ENCODE peak calls at places on chromosomes 2 and 18, in seven cellular contexts. L is T-helper 2 cell treated with Interferon-gamma antibody and Interleukin-4, amounts not matched to agents 5 μg/mL and 100 μg/mL, for 36 hours; Z is GM12864; Y is AG08396; J is activated T-cell treated with anti-CD3 and anti-CD28 coated beads, Interleukin-2, amount 50 U/mL, for 72 hours; B is effector CD4-positive, alpha-beta T cell; V is T-helper 1 cell. M is an unnamed sample.

GRCh38 chr2:118726821-118727220 is 120.6 kb downstream of the EN1 start:
- DNase-seq in L (no peak), Z (no peak), Y (no peak), J (no peak), B (no peak), V (no peak), M (no peak)

GRCh38 chr2:231199219-231199618 is 788 bp downstream of the ARMC9 start:
- DNase-seq in L (no peak), Z (no peak), Y (no peak), J (no peak), B (no peak), V (no peak), M (no peak)

GRCh38 chr18:24868760-24869237 is 408.4 kb downstream of the HRH4 start:
- DNase-seq in L (no peak), Z (no peak), Y (peak; percentile 51), J (no peak), B (no peak), V (no peak), M (no peak)

GRCh38 chr2:16626497-16626896 is 39.1 kb downstream of the CYRIA start:
- DNase-seq in L (no peak), Z (no peak), Y (peak; percentile 38), J (no peak), B (no peak), V (no peak), M (no peak)

GRCh38 chr2:149329470-149330126 is 789 bp upstream of the LYPD6 start:
- DNase-seq in L (no peak), Z (no peak), Y (peak; percentile 64), J (no peak), B (no peak), V (no peak), M (no peak)

GRCh38 chr2:149005471-149006077 is 32.9 kb upstream of the LYPD6B start:
- DNase-seq in L (no peak), Z (no peak), Y (no peak), J (no peak), B (no peak), V (no peak), M (no peak)

GRCh38 chr18:52326001-52326400 is 14.0 kb upstream of the DCC start:
- DNase-seq in L (no peak), Z (no peak), Y (no peak), J (no peak), B (no peak), V (no peak), M (no peak)

GRCh38 chr2:211181626-211182025 is 625.2 kb downstream of the CPS1 start:
- DNase-seq in L (no peak), Z (no peak), Y (no peak), J (no peak), B (no peak), V (no peak), M (no peak)

GRCh38 chr2:240460781-240461431 is 25.4 kb downstream of the GPC1 start:
- DNase-seq in L (no peak), Z (no peak), Y (no peak), J (no peak), B (peak; percentile 1), V (no peak), M (no peak)

GRCh38 chr2:80499095-80499494 is 194.5 kb upstream of the LRRTM1 start:
- DNase-seq in L (no peak), Z (no peak), Y (peak; percentile 16), J (no peak), B (no peak), V (no peak), M (no peak)

GRCh38 chr2:181483221-181483620 is 26.0 kb downstream of the ITGA4 start:
- DNase-seq in L (no peak), Z (no peak), Y (no peak), J (no peak), B (no peak), V (no peak), M (no peak)

GRCh38 chr2:171723724-171724683 is 36.7 kb downstream of the DYNC1I2 start:
- DNase-seq in L (no peak), Z (no peak), Y (no peak), J (no peak), B (no peak), V (no peak), M (no peak)

GRCh38 chr2:110149330-110150220 is 34.0 kb upstream of the MALL start:
- DNase-seq in L (peak; percentile 43), Z (no peak), Y (peak; percentile 7), J (no peak), B (no peak), V (no peak), M (no peak)

GRCh38 chr2:151945186-151945585 is 117.0 kb upstream of the ARL5A start:
- DNase-seq in L (no peak), Z (no peak), Y (no peak), J (no peak), B (no peak), V (no peak), M (no peak)

GRCh38 chr2:227198866-227199265 is 34.4 kb downstream of the COL4A3 start:
- DNase-seq in L (no peak), Z (no peak), Y (no peak), J (no peak), B (no peak), V (no peak), M (no peak)

GRCh38 chr2:203732953-203733510 is 26.6 kb downstream of the CD28 start:
- DNase-seq in L (no peak), Z (no peak), Y (no peak), J (no peak), B (no peak), V (no peak), M (no peak)

GRCh38 chr2:167733750-167734149 is 513.6 kb downstream of the STK39 start:
- DNase-seq in L (no peak), Z (no peak), Y (no peak), J (no peak), B (no peak), V (no peak), M (no peak)